ENCODE peak calls at places on chromosomes 1 and 21, in six cellular contexts. One of them, this sample, is unnamed.

GRCh38 chr1:168285419-168285790 is 4.7 kb downstream of the TBX19 start:
- DNase-seq in GM12891: no peak
- DNase-seq in H1: no peak
- DNase-seq in HepG2: no peak
- DNase-seq in GM12878: no peak
- DNase-seq in K562: peak
- DNase-seq in this sample: no peak

GRCh38 chr1:28265577-28265976 is 6.3 kb downstream of the SESN2 start:
- DNase-seq in GM12891: no peak
- DNase-seq in H1: no peak
- DNase-seq in HepG2: no peak
- DNase-seq in GM12878: no peak
- DNase-seq in K562: no peak
- DNase-seq in this sample: no peak

GRCh38 chr1:172609528-172609927 is 49.4 kb upstream of the FASLG start:
- DNase-seq in GM12891: no peak
- DNase-seq in H1: no peak
- DNase-seq in HepG2: peak
- DNase-seq in GM12878: no peak
- DNase-seq in K562: no peak
- DNase-seq in this sample: no peak

GRCh38 chr21:42201615-42202161 is 17.3 kb upstream of the ABCG1 start:
- DNase-seq in GM12891: no peak
- DNase-seq in H1: no peak
- DNase-seq in HepG2: no peak
- DNase-seq in GM12878: no peak
- DNase-seq in K562: no peak
- DNase-seq in this sample: no peak

GRCh38 chr1:41689139-41689538 is 204.7 kb upstream of the EDN2 start:
- DNase-seq in GM12891: no peak
- DNase-seq in H1: no peak
- DNase-seq in HepG2: no peak
- DNase-seq in GM12878: no peak
- DNase-seq in K562: no peak
- DNase-seq in this sample: no peak

GRCh38 chr1:148264374-148265276 is 112.5 kb upstream of the NBPF11 start:
- DNase-seq in GM12891: no peak
- DNase-seq in H1: peak
- DNase-seq in HepG2: no peak
- DNase-seq in GM12878: no peak
- DNase-seq in K562: peak
- DNase-seq in this sample: no peak

GRCh38 chr21:29335720-29336119 is 37.0 kb downstream of the BACH1 start:
- DNase-seq in GM12891: no peak
- DNase-seq in H1: no peak
- DNase-seq in HepG2: no peak
- DNase-seq in GM12878: no peak
- DNase-seq in K562: no peak
- DNase-seq in this sample: no peak

GRCh38 chr1:234581063-234581714 is 28.8 kb downstream of the IRF2BP2 start:
- DNase-seq in GM12891: no peak
- DNase-seq in H1: no peak
- DNase-seq in HepG2: no peak
- DNase-seq in GM12878: no peak
- DNase-seq in K562: no peak
- DNase-seq in this sample: no peak

GRCh38 chr1:158334601-158335292 is 3.4 kb upstream of the CD1B start:
- DNase-seq in GM12891: no peak
- DNase-seq in H1: no peak
- DNase-seq in HepG2: no peak
- DNase-seq in GM12878: no peak
- DNase-seq in K562: no peak
- DNase-seq in this sample: no peak

GRCh38 chr1:63116016-63116415 is 206.4 kb upstream of the FOXD3 start:
- DNase-seq in GM12891: no peak
- DNase-seq in H1: no peak
- DNase-seq in HepG2: no peak
- DNase-seq in GM12878: no peak
- DNase-seq in K562: no peak
- DNase-seq in this sample: no peak

GRCh38 chr1:44423706-44424546 is 18.9 kb downstream of the RNF220 start:
- DNase-seq in GM12891: no peak
- DNase-seq in H1: no peak
- DNase-seq in HepG2: no peak
- DNase-seq in GM12878: no peak
- DNase-seq in K562: no peak
- DNase-seq in this sample: no peak

GRCh38 chr1:226604846-226605572 is 56.4 kb downstream of the STUM start:
- DNase-seq in GM12891: no peak
- DNase-seq in H1: no peak
- DNase-seq in HepG2: no peak
- DNase-seq in GM12878: no peak
- DNase-seq in K562: no peak
- DNase-seq in this sample: no peak

GRCh38 chr21:17823846-17824245 is 4.7 kb upstream of the C21orf91 start:
- DNase-seq in GM12891: no peak
- DNase-seq in H1: no peak
- DNase-seq in HepG2: no peak
- DNase-seq in GM12878: no peak
- DNase-seq in K562: peak
- DNase-seq in this sample: no peak

GRCh38 chr21:17819114-17819877 is at the start of gene C21orf91:
- DNase-seq in GM12891: peak
- DNase-seq in H1: peak
- DNase-seq in HepG2: peak
- DNase-seq in GM12878: peak
- DNase-seq in K562: peak
- DNase-seq in this sample: peak

GRCh38 chr21:17821121-17821520 is 2.0 kb upstream of the C21orf91 start:
- DNase-seq in GM12891: no peak
- DNase-seq in H1: no peak
- DNase-seq in HepG2: no peak
- DNase-seq in GM12878: no peak
- DNase-seq in K562: no peak
- DNase-seq in this sample: no peak

GRCh38 chr21:17818158-17819113 is 720 bp downstream of the C21orf91 start:
- DNase-seq in GM12891: peak
- DNase-seq in H1: peak
- DNase-seq in HepG2: peak
- DNase-seq in GM12878: no peak
- DNase-seq in K562: peak
- DNase-seq in this sample: no peak

DNA sequence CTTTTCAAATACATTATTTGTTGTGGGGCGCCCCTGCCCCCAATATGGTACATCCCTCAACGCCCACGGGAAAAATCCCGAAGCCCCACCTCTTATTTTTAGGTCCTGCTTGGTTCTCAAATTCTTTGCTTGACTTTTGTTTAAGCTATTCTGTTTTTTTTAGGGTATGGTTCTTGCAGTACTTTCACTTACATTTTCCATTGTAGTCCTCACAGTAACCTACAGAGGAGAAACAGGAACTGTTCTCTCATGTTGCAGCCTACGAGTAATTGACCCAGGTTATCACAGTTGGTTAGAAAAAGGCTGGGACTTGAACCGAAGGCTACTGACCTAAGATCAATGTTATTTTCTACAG is 699 bp upstream of the C21orf91 start:
- DNase-seq in GM12891: peak
- DNase-seq in H1: no peak
- DNase-seq in HepG2: peak
- DNase-seq in GM12878: no peak
- DNase-seq in K562: no peak
- DNase-seq in this sample: peak
- TF ChIP-seq TAF1 in GM12891: no peak
- TF ChIP-seq TAF1 in H1: no peak
- TF ChIP-seq TAF1 in HepG2: no peak
- TF ChIP-seq TAF1 in GM12878: no peak
- TF ChIP-seq TAF1 in K562: no peak
- TF ChIP-seq TAF1 in this sample: no peak

GRCh38 chr1:151325646-151326429 is 1.4 kb downstream of the PI4KB start:
- DNase-seq in GM12891: no peak
- DNase-seq in H1: no peak
- DNase-seq in HepG2: no peak
- DNase-seq in GM12878: no peak
- DNase-seq in K562: peak
- DNase-seq in this sample: no peak

GRCh38 chr1:151327903-151328674 is 873 bp upstream of the PI4KB start:
- DNase-seq in GM12891: no peak
- DNase-seq in H1: peak
- DNase-seq in HepG2: no peak
- DNase-seq in GM12878: no peak
- DNase-seq in K562: peak
- DNase-seq in this sample: no peak

GRCh38 chr1:151325231-151325630 is 2.0 kb downstream of the PI4KB start:
- DNase-seq in GM12891: no peak
- DNase-seq in H1: no peak
- DNase-seq in HepG2: no peak
- DNase-seq in GM12878: no peak
- DNase-seq in K562: no peak
- DNase-seq in this sample: no peak

GRCh38 chr1:151326619-151327222 is 495 bp downstream of the PI4KB start:
- DNase-seq in GM12891: peak
- DNase-seq in H1: no peak
- DNase-seq in HepG2: no peak
- DNase-seq in GM12878: no peak
- DNase-seq in K562: peak
- DNase-seq in this sample: peak

GRCh38 chr1:151327223-151327902 is at the start of gene PI4KB:
- DNase-seq in GM12891: peak
- DNase-seq in H1: peak
- DNase-seq in HepG2: peak
- DNase-seq in GM12878: peak
- DNase-seq in K562: peak
- DNase-seq in this sample: peak
- TF ChIP-seq POLR2A in GM12891: peak
- TF ChIP-seq POLR2A in H1: peak
- TF ChIP-seq POLR2A in HepG2: peak
- TF ChIP-seq POLR2A in GM12878: peak
- TF ChIP-seq POLR2A in K562: peak
- TF ChIP-seq POLR2A in this sample: peak

GRCh38 chr1:161266096-161266679 is 7.6 kb downstream of the PCP4L1 start:
- DNase-seq in GM12891: no peak
- DNase-seq in H1: no peak
- DNase-seq in HepG2: no peak
- DNase-seq in GM12878: no peak
- DNase-seq in K562: no peak
- DNase-seq in this sample: no peak
- TF ChIP-seq TAF1 in GM12891: no peak
- TF ChIP-seq TAF1 in H1: no peak
- TF ChIP-seq TAF1 in HepG2: no peak
- TF ChIP-seq TAF1 in GM12878: no peak
- TF ChIP-seq TAF1 in K562: no peak
- TF ChIP-seq TAF1 in this sample: no peak

GRCh38 chr1:26949266-26949925 is 10.9 kb downstream of the KDF1 start:
- DNase-seq in GM12891: no peak
- DNase-seq in H1: no peak
- DNase-seq in HepG2: no peak
- DNase-seq in GM12878: no peak
- DNase-seq in K562: no peak
- DNase-seq in this sample: no peak

GRCh38 chr1:26951216-26951615 is 9.1 kb downstream of the KDF1 start:
- DNase-seq in GM12891: no peak
- DNase-seq in H1: no peak
- DNase-seq in HepG2: no peak
- DNase-seq in GM12878: no peak
- DNase-seq in K562: no peak
- DNase-seq in this sample: no peak

GRCh38 chr1:26950602-26951001 is 9.7 kb downstream of the KDF1 start:
- DNase-seq in GM12891: no peak
- DNase-seq in H1: no peak
- DNase-seq in HepG2: no peak
- DNase-seq in GM12878: no peak
- DNase-seq in K562: peak
- DNase-seq in this sample: no peak

GRCh38 chr1:26951821-26952497 is 8.3 kb downstream of the KDF1 start:
- DNase-seq in GM12891: no peak
- DNase-seq in H1: no peak
- DNase-seq in HepG2: no peak
- DNase-seq in GM12878: no peak
- DNase-seq in K562: peak
- DNase-seq in this sample: no peak

DNA sequence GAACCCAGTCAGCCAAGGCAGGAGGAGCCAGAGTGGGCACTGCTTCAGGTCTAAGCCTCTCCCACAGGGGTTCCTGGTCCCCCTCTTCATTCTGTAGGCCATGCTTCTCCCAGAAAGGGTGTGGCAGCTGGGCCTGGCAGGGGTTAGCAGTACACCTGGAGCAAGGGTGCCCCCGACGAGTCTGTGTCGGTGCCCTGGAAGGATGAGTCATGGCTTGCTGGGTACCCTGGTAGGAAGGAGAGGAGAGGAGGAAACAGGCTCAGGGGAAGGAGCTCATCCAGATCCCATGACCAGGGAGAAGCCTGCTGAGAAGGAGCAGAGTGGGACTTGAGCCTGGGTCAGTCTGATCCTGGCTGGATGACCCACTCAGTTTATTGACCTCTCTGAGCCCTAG is 10.3 kb downstream of the KDF1 start:
- DNase-seq in GM12891: no peak
- DNase-seq in H1: no peak
- DNase-seq in HepG2: no peak
- DNase-seq in GM12878: no peak
- DNase-seq in K562: no peak
- DNase-seq in this sample: no peak
- TF ChIP-seq POLR2A in GM12891: no peak
- TF ChIP-seq POLR2A in H1: no peak
- TF ChIP-seq POLR2A in HepG2: no peak
- TF ChIP-seq POLR2A in GM12878: no peak
- TF ChIP-seq POLR2A in K562: no peak
- TF ChIP-seq POLR2A in this sample: no peak